ENCODE peak calls at places on chromosomes 4 and X, in four cellular contexts. One of them, this sample, is unnamed.

GRCh38 chrX:16462912-16463311 is 187.0 kb upstream of the S100G start:
- DNase-seq in heart right ventricle: no peak
- DNase-seq in WERI-Rb-1: no peak
- DNase-seq in pancreas: no peak
- DNase-seq in this sample: no peak

GRCh38 chrX:47574609-47575325 is 7.5 kb upstream of the TIMP1 start:
- DNase-seq in heart right ventricle: no peak
- DNase-seq in WERI-Rb-1: no peak
- DNase-seq in pancreas: no peak
- DNase-seq in this sample: no peak

GRCh38 chrX:48971325-48972213 is at the start of gene KCND1:
- DNase-seq in heart right ventricle: peak; percentile 34
- DNase-seq in WERI-Rb-1: peak; percentile 27
- DNase-seq in pancreas: no peak
- DNase-seq in this sample: no peak

GRCh38 chrX:109943740-109944092 is 59.2 kb upstream of the TMEM164 start:
- DNase-seq in heart right ventricle: no peak
- DNase-seq in WERI-Rb-1: no peak
- DNase-seq in pancreas: no peak
- DNase-seq in this sample: no peak

GRCh38 chr4:24730256-24731001 is 64.9 kb upstream of the SOD3 start:
- DNase-seq in heart right ventricle: peak; percentile 63
- DNase-seq in WERI-Rb-1: peak; percentile 79
- DNase-seq in pancreas: peak; percentile 51
- DNase-seq in this sample: no peak

GRCh38 chr4:110589297-110589696 is 33.6 kb downstream of the PITX2 start:
- DNase-seq in heart right ventricle: no peak
- DNase-seq in WERI-Rb-1: no peak
- DNase-seq in pancreas: no peak
- DNase-seq in this sample: no peak

GRCh38 chr4:114226968-114227760 is 247.7 kb upstream of the ARSJ start:
- DNase-seq in heart right ventricle: no peak
- DNase-seq in WERI-Rb-1: no peak
- DNase-seq in pancreas: no peak
- DNase-seq in this sample: no peak

GRCh38 chr4:54231419-54232150 is 2.5 kb downstream of the PDGFRA start:
- DNase-seq in heart right ventricle: peak; percentile 74
- DNase-seq in WERI-Rb-1: no peak
- DNase-seq in pancreas: peak; percentile 77
- DNase-seq in this sample: no peak

GRCh38 chrX:63424063-63424462 is 72.9 kb upstream of the SPIN4 start:
- DNase-seq in heart right ventricle: no peak
- DNase-seq in WERI-Rb-1: no peak
- DNase-seq in pancreas: no peak
- DNase-seq in this sample: no peak

GRCh38 chr4:119300388-119301131 is 21.4 kb downstream of the FABP2 start:
- DNase-seq in heart right ventricle: peak; percentile 96
- DNase-seq in WERI-Rb-1: peak; percentile 95
- DNase-seq in pancreas: peak; percentile 98
- DNase-seq in this sample: no peak

GRCh38 chrX:133983974-133984578 is 1.3 kb downstream of the GPC3 start:
- DNase-seq in heart right ventricle: no peak
- DNase-seq in WERI-Rb-1: no peak
- DNase-seq in pancreas: no peak
- DNase-seq in this sample: no peak

GRCh38 chrX:39910651-39911050 is 187.1 kb downstream of the BCOR start:
- DNase-seq in heart right ventricle: no peak
- DNase-seq in WERI-Rb-1: no peak
- DNase-seq in pancreas: no peak
- DNase-seq in this sample: peak; percentile 18

GRCh38 chr4:175997291-175997690 is 68.3 kb upstream of the WDR17 start:
- DNase-seq in heart right ventricle: no peak
- DNase-seq in WERI-Rb-1: no peak
- DNase-seq in pancreas: no peak
- DNase-seq in this sample: no peak

GRCh38 chr4:123248260-123248659 is 148.3 kb upstream of the SPRY1 start:
- DNase-seq in heart right ventricle: no peak
- DNase-seq in WERI-Rb-1: no peak
- DNase-seq in pancreas: no peak
- DNase-seq in this sample: no peak

GRCh38 chr4:149344436-149344835 is 471.2 kb downstream of the IQCM start:
- DNase-seq in heart right ventricle: no peak
- DNase-seq in WERI-Rb-1: no peak
- DNase-seq in pancreas: no peak
- DNase-seq in this sample: no peak

GRCh38 chrX:44071847-44072545 is 98.8 kb upstream of the NDP start:
- DNase-seq in heart right ventricle: no peak
- DNase-seq in WERI-Rb-1: no peak
- DNase-seq in pancreas: no peak
- DNase-seq in this sample: no peak

GRCh38 chrX:29397506-29397905 is 810.3 kb downstream of the IL1RAPL1 start:
- DNase-seq in heart right ventricle: no peak
- DNase-seq in WERI-Rb-1: no peak
- DNase-seq in pancreas: no peak
- DNase-seq in this sample: no peak

GRCh38 chrX:15786930-15787329 is 3.4 kb upstream of the ZRSR2 start:
- DNase-seq in heart right ventricle: no peak
- DNase-seq in WERI-Rb-1: no peak
- DNase-seq in pancreas: no peak
- DNase-seq in this sample: no peak

DNA sequence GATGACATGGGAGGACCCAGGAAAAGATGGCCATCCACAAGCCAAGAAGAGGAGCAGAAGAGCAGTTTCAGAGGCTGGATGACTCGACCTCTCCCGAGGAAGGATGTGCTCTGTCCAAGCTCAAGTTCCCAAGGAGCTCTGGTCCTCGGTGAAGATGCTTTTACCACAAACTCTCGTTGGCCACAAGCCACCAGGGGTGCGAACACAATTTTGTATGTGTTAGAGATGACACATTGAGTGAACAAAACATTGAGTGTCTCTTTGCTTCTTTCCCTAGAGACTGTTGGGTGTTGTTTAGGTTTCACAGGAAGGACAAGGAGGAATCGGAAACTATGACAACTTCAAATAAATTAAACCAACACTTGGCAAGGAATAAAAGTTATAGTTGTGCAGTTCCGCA is 26.3 kb downstream of the FGFBP1 start:
- DNase-seq in heart right ventricle: no peak
- DNase-seq in WERI-Rb-1: no peak
- DNase-seq in pancreas: no peak
- DNase-seq in this sample: no peak
- H3K27ac ChIP-seq in heart right ventricle: no peak overlapping the region
- H3K27ac ChIP-seq in WERI-Rb-1: no peak overlapping the region
- H3K27ac ChIP-seq in pancreas: no peak overlapping the region
- H3K27ac ChIP-seq in this sample: no peak overlapping the region

GRCh38 chr4:185592438-185592837 is 57.1 kb upstream of the PDLIM3 start:
- DNase-seq in heart right ventricle: no peak
- DNase-seq in WERI-Rb-1: no peak
- DNase-seq in pancreas: no peak
- DNase-seq in this sample: no peak
- H3K27ac ChIP-seq in heart right ventricle: peak overlapping the region; percentile 48
- H3K27ac ChIP-seq in WERI-Rb-1: no peak overlapping the region
- H3K27ac ChIP-seq in pancreas: peak overlapping the region; percentile 44
- H3K27ac ChIP-seq in this sample: no peak overlapping the region

GRCh38 chr4:184396570-184397515 is 77.5 kb downstream of the IRF2 start:
- DNase-seq in heart right ventricle: no peak
- DNase-seq in WERI-Rb-1: no peak
- DNase-seq in pancreas: no peak
- DNase-seq in this sample: no peak

GRCh38 chr4:184392748-184393334 is 81.5 kb downstream of the IRF2 start:
- DNase-seq in heart right ventricle: no peak
- DNase-seq in WERI-Rb-1: no peak
- DNase-seq in pancreas: no peak
- DNase-seq in this sample: no peak

GRCh38 chr4:184396001-184396400 is 78.3 kb downstream of the IRF2 start:
- DNase-seq in heart right ventricle: no peak
- DNase-seq in WERI-Rb-1: no peak
- DNase-seq in pancreas: no peak
- DNase-seq in this sample: no peak

GRCh38 chr4:184397516-184398163 is 76.7 kb downstream of the IRF2 start:
- DNase-seq in heart right ventricle: no peak
- DNase-seq in WERI-Rb-1: no peak
- DNase-seq in pancreas: no peak
- DNase-seq in this sample: peak; percentile 34

DNA sequence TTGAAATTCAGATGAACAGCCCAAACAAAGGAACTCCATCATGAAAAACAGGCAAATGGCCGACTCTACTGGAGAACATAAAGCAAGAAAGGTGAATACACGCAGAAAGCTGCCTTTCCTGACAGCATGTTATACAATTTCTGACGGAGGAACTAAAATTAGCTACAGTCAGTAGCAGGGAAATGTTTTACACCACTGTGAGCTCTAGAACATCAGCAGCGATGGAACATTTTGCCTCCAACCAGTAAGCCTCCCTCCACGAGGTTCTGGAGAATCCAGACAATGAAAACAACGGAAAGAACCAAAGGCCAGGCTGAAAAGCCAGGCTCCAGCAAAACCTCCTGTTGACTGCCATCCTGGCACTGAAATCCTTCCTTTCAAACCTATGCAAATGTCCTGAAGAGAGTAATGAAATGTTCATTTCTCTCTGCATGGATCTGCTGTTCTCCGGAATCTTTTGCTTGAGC is 78.9 kb downstream of the IRF2 start:
- DNase-seq in heart right ventricle: no peak
- DNase-seq in WERI-Rb-1: no peak
- DNase-seq in pancreas: no peak
- DNase-seq in this sample: no peak
- H3K27ac ChIP-seq in heart right ventricle: peak overlapping the region; percentile 54
- H3K27ac ChIP-seq in WERI-Rb-1: no peak overlapping the region
- H3K27ac ChIP-seq in pancreas: no peak overlapping the region
- H3K27ac ChIP-seq in this sample: peak overlapping the region; percentile 3

GRCh38 chr4:38529189-38530115 is 134.5 kb upstream of the KLF3 start:
- DNase-seq in heart right ventricle: no peak
- DNase-seq in WERI-Rb-1: no peak
- DNase-seq in pancreas: no peak
- DNase-seq in this sample: no peak
- H3K27ac ChIP-seq in heart right ventricle: peak overlapping the region; percentile 49
- H3K27ac ChIP-seq in WERI-Rb-1: no peak overlapping the region
- H3K27ac ChIP-seq in pancreas: peak overlapping the region; percentile 90
- H3K27ac ChIP-seq in this sample: peak overlapping the region; percentile 18

GRCh38 chrX:70434352-70434866 is 10.2 kb upstream of the DLG3 start:
- DNase-seq in heart right ventricle: peak; percentile 86
- DNase-seq in WERI-Rb-1: peak; percentile 89
- DNase-seq in pancreas: peak; percentile 91
- DNase-seq in this sample: peak; percentile 85

GRCh38 chrX:70437921-70438665 is 6.5 kb upstream of the DLG3 start:
- DNase-seq in heart right ventricle: no peak
- DNase-seq in WERI-Rb-1: no peak
- DNase-seq in pancreas: no peak
- DNase-seq in this sample: no peak

GRCh38 chrX:70437011-70437410 is 7.6 kb upstream of the DLG3 start:
- DNase-seq in heart right ventricle: no peak
- DNase-seq in WERI-Rb-1: no peak
- DNase-seq in pancreas: no peak
- DNase-seq in this sample: no peak

GRCh38 chrX:70434914-70435586 is 9.6 kb upstream of the DLG3 start:
- DNase-seq in heart right ventricle: peak; percentile 31
- DNase-seq in WERI-Rb-1: no peak
- DNase-seq in pancreas: no peak
- DNase-seq in this sample: no peak

DNA sequence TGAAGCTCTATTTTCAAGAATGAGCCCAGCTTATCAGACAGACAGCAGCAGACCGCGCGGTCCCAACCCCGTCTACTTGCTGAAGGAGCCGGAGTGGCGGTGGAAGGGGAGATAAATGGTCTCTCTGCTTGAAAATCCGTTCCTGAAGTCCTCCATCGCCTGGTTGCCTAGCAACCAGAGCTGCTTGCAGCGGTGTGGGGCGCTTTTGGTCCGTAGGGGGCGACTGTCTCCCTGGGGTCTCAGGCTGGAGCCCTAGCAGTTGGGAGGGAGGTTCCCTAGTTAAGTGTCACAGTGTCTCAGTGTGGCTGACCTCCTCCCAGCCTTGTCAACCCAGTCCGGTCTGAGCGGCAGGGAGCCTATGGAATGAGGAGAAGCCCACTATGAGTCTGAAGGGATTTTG is 8.3 kb upstream of the DLG3 start:
- DNase-seq in heart right ventricle: no peak
- DNase-seq in WERI-Rb-1: peak; percentile 55
- DNase-seq in pancreas: no peak
- DNase-seq in this sample: no peak
- H3K27ac ChIP-seq in heart right ventricle: peak overlapping the region; percentile 88
- H3K27ac ChIP-seq in WERI-Rb-1: no peak overlapping the region
- H3K27ac ChIP-seq in pancreas: no peak overlapping the region
- H3K27ac ChIP-seq in this sample: no peak overlapping the region

DNA sequence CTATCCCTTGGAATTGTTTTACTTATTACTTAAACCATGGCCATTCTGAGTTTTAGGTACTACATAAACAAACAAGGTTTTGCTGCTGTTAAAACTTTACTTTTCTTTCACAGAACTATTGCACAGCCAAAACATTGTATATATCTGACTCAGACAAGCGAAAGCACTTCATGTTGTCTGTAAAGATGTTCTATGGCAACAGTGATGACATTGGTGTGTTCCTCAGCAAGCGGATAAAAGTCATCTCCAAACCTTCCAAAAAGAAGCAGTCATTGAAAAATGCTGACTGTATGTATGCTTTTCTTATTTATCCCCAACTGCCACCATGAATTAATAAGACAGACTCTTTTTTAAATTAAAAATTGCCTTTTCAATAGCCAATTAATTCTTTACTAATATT is 69.8 kb downstream of the CCKAR start:
- DNase-seq in heart right ventricle: no peak
- DNase-seq in WERI-Rb-1: no peak
- DNase-seq in pancreas: no peak
- DNase-seq in this sample: no peak
- H3K27ac ChIP-seq in heart right ventricle: peak overlapping the region; percentile 23
- H3K27ac ChIP-seq in WERI-Rb-1: no peak overlapping the region
- H3K27ac ChIP-seq in pancreas: no peak overlapping the region
- H3K27ac ChIP-seq in this sample: no peak overlapping the region

DNA sequence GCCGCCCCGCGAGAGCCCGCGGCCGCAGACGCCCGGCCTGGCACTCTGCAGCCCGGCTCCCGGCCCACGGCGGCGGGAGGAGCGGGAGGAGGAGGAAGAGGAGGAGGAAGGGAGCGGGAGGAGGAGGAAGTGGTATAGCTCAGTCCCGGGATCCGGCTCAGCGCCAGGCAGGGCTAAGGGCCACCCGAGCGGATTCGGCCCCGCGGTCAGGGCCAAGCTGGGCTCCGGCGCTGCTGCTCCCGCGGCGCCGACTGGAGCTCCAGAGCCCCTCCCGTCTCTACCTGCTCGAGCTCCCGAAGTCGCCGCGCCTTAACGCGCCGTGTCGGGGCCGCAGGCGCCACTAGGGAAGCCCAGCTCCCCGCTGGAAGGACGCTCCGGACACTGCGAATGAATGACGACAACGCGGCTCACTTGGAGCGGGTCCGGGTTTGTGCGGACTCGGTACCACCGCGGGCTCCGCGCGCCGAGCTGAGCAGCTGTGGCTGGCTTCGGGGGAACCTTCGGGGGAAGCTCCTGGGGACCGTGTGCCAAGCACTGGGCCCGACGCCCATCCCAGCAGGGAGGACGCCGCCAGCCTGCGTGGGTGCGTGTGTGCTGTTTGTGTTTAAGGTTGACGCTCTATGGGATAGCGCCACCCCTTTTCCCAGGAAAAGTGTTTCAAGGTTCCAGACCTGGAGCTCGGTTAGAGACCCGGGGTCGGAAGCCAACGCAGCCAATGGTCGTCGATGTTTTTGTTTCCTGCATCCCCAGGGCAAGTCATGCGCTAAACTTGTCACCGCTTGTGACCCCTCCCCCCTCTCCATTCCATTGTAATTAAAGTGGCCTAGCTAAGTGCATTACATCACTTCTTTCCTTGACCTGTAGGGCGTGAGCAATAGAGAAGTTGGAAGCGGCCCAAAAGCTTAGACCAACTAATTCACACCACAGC is at the start of gene TBC1D9:
- DNase-seq in heart right ventricle: peak; percentile 84
- DNase-seq in WERI-Rb-1: peak; percentile 93
- DNase-seq in pancreas: peak; percentile 91
- DNase-seq in this sample: peak; percentile 46
- H3K27ac ChIP-seq in heart right ventricle: peak within 1 kb of the TSS; percentile 100
- H3K27ac ChIP-seq in WERI-Rb-1: peak within 1 kb of the TSS; percentile 88
- H3K27ac ChIP-seq in pancreas: peak within 1 kb of the TSS; percentile 94
- H3K27ac ChIP-seq in this sample: peak within 1 kb of the TSS; percentile 80

This sample was measured in substantia nigra.